ENCODE peak calls at places on chromosome 1, in eight cellular contexts. H is IMR-90; L is activated CD8-positive, alpha-beta T cell treated with anti-CD3 and anti-CD28 coated beads for 36 hours; V is lower lobe of right lung; U is adrenal gland; Y is ovary; F is AG04449; A is progenitor cell of endocrine pancreas. T is an unnamed sample.

GRCh38 chr1:5660141-5660935 is 331.9 kb downstream of the NPHP4 start:
- DNase-seq in H (no peak), L (no peak), V (no peak), U (no peak), Y (no peak), F (no peak), A (no peak), T (no peak)

GRCh38 chr1:41018039-41018438 is 3.5 kb downstream of the SLFNL1 start:
- DNase-seq in H (no peak), L (no peak), V (no peak), U (no peak), Y (no peak), F (no peak), A (no peak), T (no peak)

GRCh38 chr1:82371844-82372498 is 571.2 kb downstream of the ADGRL2 start:
- DNase-seq in H (no peak), L (no peak), V (no peak), U (no peak), Y (no peak), F (no peak), A (no peak), T (no peak)

GRCh38 chr1:10824821-10825540 is 28.5 kb upstream of the CASZ1 start:
- DNase-seq in H (peak), L (no peak), V (no peak), U (no peak), Y (peak), F (no peak), A (no peak), T (no peak)

GRCh38 chr1:230172016-230172356 is 104.9 kb downstream of the GALNT2 start:
- DNase-seq in H (no peak), L (no peak), V (no peak), U (no peak), Y (no peak), F (no peak), A (no peak), T (no peak)

GRCh38 chr1:84271452-84272273 is 29.8 kb upstream of the SAMD13 start:
- DNase-seq in H (peak), L (peak), V (no peak), U (no peak), Y (no peak), F (no peak), A (no peak), T (peak)

GRCh38 chr1:31939484-31940329 is 1.5 kb upstream of the PTP4A2 start:
- DNase-seq in H (peak), L (peak), V (peak), U (peak), Y (peak), F (no peak), A (peak), T (peak)

GRCh38 chr1:94258873-94259331 is 21.5 kb upstream of the ARHGAP29 start:
- DNase-seq in H (peak), L (no peak), V (no peak), U (peak), Y (no peak), F (peak), A (no peak), T (no peak)

GRCh38 chr1:247551716-247552115 is 2.8 kb downstream of the GCSAML start:
- DNase-seq in H (peak), L (no peak), V (no peak), U (no peak), Y (no peak), F (peak), A (no peak), T (no peak)

GRCh38 chr1:167486090-167486824 is 32.1 kb downstream of the CD247 start:
- DNase-seq in H (no peak), L (peak), V (no peak), U (no peak), Y (no peak), F (no peak), A (no peak), T (no peak)

GRCh38 chr1:207853372-207853757 is 57.6 kb downstream of the CD34 start:
- DNase-seq in H (peak), L (no peak), V (no peak), U (no peak), Y (no peak), F (no peak), A (no peak), T (no peak)

GRCh38 chr1:206455681-206456344 is 14.5 kb upstream of the IKBKE start:
- DNase-seq in H (no peak), L (no peak), V (no peak), U (no peak), Y (no peak), F (no peak), A (no peak), T (no peak)

GRCh38 chr1:244963231-244963826 is 99.0 kb upstream of the HNRNPU start:
- DNase-seq in H (peak), L (no peak), V (no peak), U (no peak), Y (no peak), F (no peak), A (no peak), T (no peak)

GRCh38 chr1:51281807-51282206 is 45.7 kb downstream of the RNF11 start:
- DNase-seq in H (no peak), L (no peak), V (no peak), U (no peak), Y (no peak), F (no peak), A (no peak), T (no peak)

GRCh38 chr1:56627636-56628039 is 17.5 kb upstream of the PRKAA2 start:
- DNase-seq in H (peak), L (no peak), V (no peak), U (no peak), Y (no peak), F (no peak), A (no peak), T (no peak)

GRCh38 chr1:156851779-156852413 is 7.0 kb downstream of the INSRR start:
- DNase-seq in H (no peak), L (no peak), V (no peak), U (no peak), Y (no peak), F (no peak), A (no peak), T (no peak)

GRCh38 chr1:24909388-24909898 is 20.6 kb downstream of the RUNX3 start:
- DNase-seq in H (peak), L (no peak), V (peak), U (peak), Y (no peak), F (no peak), A (peak), T (no peak)

GRCh38 chr1:152141971-152142584 is 16.9 kb downstream of the RPTN start:
- DNase-seq in H (peak), L (peak), V (peak), U (peak), Y (peak), F (peak), A (no peak), T (peak)
- TF ChIP-seq CTCF in H (peak), L (peak), V (peak), U (peak), Y (peak), F (peak), A (peak), T (peak)

GRCh38 chr1:12539705-12540579 is 78.1 kb downstream of the DHRS3 start:
- DNase-seq in H (peak), L (no peak), V (peak), U (no peak), Y (peak), F (peak), A (peak), T (no peak)
- TF ChIP-seq CTCF in H (peak), L (no peak), V (no peak), U (no peak), Y (no peak), F (no peak), A (no peak), T (no peak)

GRCh38 chr1:113392541-113392940 is 2.2 kb downstream of the MAGI3 start:
- DNase-seq in H (no peak), L (no peak), V (no peak), U (no peak), Y (no peak), F (no peak), A (no peak), T (no peak)

GRCh38 chr1:113391643-113392271 is 1.4 kb downstream of the MAGI3 start:
- DNase-seq in H (no peak), L (no peak), V (no peak), U (no peak), Y (peak), F (no peak), A (no peak), T (no peak)

GRCh38 chr1:113389953-113390834 is at the start of gene MAGI3:
- DNase-seq in H (peak), L (peak), V (peak), U (peak), Y (peak), F (peak), A (peak), T (peak)

GRCh38 chr1:113389356-113389952 is 861 bp upstream of the MAGI3 start:
- DNase-seq in H (no peak), L (no peak), V (no peak), U (no peak), Y (no peak), F (no peak), A (no peak), T (no peak)

GRCh38 chr1:113390871-113391642 is 742 bp downstream of the MAGI3 start:
- DNase-seq in H (no peak), L (peak), V (peak), U (peak), Y (peak), F (no peak), A (peak), T (peak)
- TF ChIP-seq CTCF in H (no peak), L (no peak), V (no peak), U (no peak), Y (no peak), F (no peak), A (no peak), T (no peak)

GRCh38 chr1:61950418-61950817 is 208.1 kb downstream of the PATJ start:
- DNase-seq in H (no peak), L (no peak), V (no peak), U (no peak), Y (no peak), F (no peak), A (no peak), T (no peak)
- TF ChIP-seq CTCF in H (peak), L (peak), V (no peak), U (no peak), Y (no peak), F (no peak), A (peak), T (peak)

T was measured in GM10248.